ENCODE peak calls at places on chromosome 12, in seven cellular contexts. L, H, O, B, S, G and V are unnamed samples.

GRCh38 chr12:65501093-65501621 is 222.7 kb downstream of the MSRB3 start:
- DNase-seq in S (no peak), H (no peak), O (no peak), B (peak), G (peak), L (peak), V (no peak)

GRCh38 chr12:118373628-118374027 is 921 bp upstream of the TAOK3 start:
- DNase-seq in L (no peak), G (no peak), B (no peak), S (no peak), O (no peak), H (no peak), V (no peak)

GRCh38 chr12:106901276-106901675 is 54.4 kb upstream of the TMEM263 start:
- DNase-seq in B (no peak), L (no peak), G (no peak), S (no peak), H (no peak), O (no peak), V (no peak)

GRCh38 chr12:32522322-32523221 is 123.2 kb downstream of the FGD4 start:
- DNase-seq in S (no peak), H (no peak), O (no peak), B (peak), G (no peak), L (no peak), V (no peak)

GRCh38 chr12:19792028-19792427 is 352.7 kb downstream of the AEBP2 start:
- DNase-seq in O (no peak), H (no peak), L (no peak), B (no peak), G (no peak), S (no peak), V (no peak)

GRCh38 chr12:13103391-13104033 is at the start of gene GSG1:
- DNase-seq in S (no peak), O (no peak), L (no peak), B (no peak), G (no peak), H (no peak), V (no peak)

GRCh38 chr12:51622564-51622963 is 31.5 kb downstream of the SCN8A start:
- DNase-seq in O (no peak), H (no peak), B (peak), G (no peak), S (no peak), L (no peak), V (no peak)

GRCh38 chr12:110960795-110961194 is 40.4 kb upstream of the MYL2 start:
- DNase-seq in B (no peak), O (no peak), L (no peak), S (no peak), G (no peak), H (no peak), V (no peak)

GRCh38 chr12:52636189-52636588 is 15.8 kb downstream of the KRT2 start:
- DNase-seq in O (no peak), S (no peak), G (no peak), L (no peak), H (no peak), B (no peak), V (no peak)

GRCh38 chr12:7156259-7157197 is 26.4 kb downstream of the CLSTN3 start:
- DNase-seq in H (no peak), G (no peak), B (no peak), S (no peak), L (no peak), O (no peak), V (no peak)

GRCh38 chr12:12331244-12331771 is 18.7 kb downstream of the MANSC1 start:
- DNase-seq in G (no peak), L (no peak), B (no peak), O (no peak), H (no peak), S (no peak), V (no peak)

GRCh38 chr12:57767317-57767716 is 439 bp upstream of the CYP27B1 start:
- DNase-seq in L (no peak), S (no peak), O (no peak), B (no peak), H (peak), G (no peak), V (no peak)

GRCh38 chr12:57765003-57765697 is 1.7 kb downstream of the CYP27B1 start:
- DNase-seq in H (no peak), L (peak), S (no peak), O (no peak), B (no peak), G (peak), V (no peak)

GRCh38 chr12:57767876-57768275 is 998 bp upstream of the CYP27B1 start:
- DNase-seq in S (no peak), O (no peak), B (no peak), L (no peak), H (no peak), G (no peak), V (no peak)

GRCh38 chr12:57765698-57766463 is 997 bp downstream of the CYP27B1 start:
- DNase-seq in O (no peak), H (no peak), G (no peak), B (no peak), L (no peak), S (no peak), V (no peak)

DNA sequence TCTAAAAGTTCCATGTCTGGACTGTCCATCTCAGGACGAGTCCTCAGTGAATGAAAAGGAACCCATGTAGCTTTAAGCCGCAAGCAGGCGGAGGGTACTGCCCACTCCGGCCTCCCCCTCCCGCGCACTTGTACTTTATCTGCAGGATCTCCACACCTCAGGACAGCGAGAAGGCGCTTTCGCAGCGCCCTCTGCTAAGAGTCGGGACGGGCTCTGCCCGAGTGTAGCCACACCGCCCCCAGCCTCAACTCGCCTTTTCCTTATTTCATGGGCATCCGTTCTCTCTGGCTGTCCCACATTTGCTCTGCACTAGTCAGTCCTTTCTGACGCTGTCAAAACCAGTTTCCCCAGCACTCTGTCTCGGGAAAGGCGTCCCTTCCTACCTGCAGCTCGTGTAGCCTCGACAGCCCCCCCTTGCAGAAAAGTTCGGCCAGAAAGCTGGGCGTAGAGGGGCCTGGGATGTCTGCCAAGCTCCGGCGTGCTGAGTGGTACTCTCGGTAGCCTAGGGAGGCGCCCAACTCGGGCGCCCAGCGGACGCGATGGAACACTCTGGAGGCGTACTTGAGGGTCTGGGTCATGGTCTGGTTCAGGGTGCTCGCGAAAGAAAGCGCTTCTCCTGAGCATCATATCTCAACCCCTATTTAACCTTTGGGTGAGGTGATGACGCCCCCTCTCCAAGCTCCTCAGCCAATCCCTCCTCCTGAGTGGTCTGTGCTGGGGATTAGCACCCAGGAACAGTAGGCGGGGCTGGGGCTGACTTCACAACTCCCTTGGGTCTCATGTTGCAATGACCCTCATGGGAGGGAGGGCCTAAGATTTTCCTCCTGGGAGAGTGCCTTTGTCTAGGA is at the start of gene CYP27B1:
- DNase-seq in S (no peak), G (peak), O (no peak), L (peak), B (no peak), H (peak), V (no peak)
- H3K4me3 ChIP-seq in S (peak), G (peak), O (peak), L (peak), B (peak), H (peak), V (peak)

GRCh38 chr12:68291396-68292036 is 38.1 kb upstream of the IL22 start:
- DNase-seq in L (no peak), H (no peak), O (no peak), S (no peak), B (no peak), G (no peak), V (no peak)

GRCh38 chr12:68293347-68293746 is 38.8 kb downstream of the MDM1 start:
- DNase-seq in O (no peak), B (no peak), L (no peak), G (no peak), H (no peak), S (no peak), V (no peak)

GRCh38 chr12:68287106-68287505 is 33.7 kb upstream of the IL22 start:
- DNase-seq in G (no peak), O (no peak), L (no peak), B (no peak), H (no peak), S (no peak), V (no peak)

GRCh38 chr12:68292157-68292940 is 38.9 kb upstream of the IL22 start:
- DNase-seq in O (peak), G (no peak), S (no peak), B (no peak), L (no peak), H (no peak), V (no peak)

DNA sequence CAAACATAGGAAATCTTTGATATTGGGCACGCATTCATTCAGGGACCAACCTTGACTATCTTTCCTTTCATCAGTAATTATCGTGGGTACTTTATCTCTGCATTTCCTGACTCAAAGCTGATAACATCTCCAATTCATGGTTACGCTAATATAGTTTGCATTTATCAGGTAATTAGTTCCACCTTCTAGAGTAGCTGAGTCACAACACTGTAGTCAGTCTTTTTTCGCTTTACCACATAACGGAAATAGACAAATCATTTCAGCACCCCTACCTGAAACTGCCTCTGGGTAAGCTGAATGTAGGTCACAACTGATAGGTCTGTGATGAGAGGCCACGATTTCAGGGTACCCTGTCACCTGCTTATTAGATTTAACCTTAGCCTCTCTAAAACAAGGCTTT is 36.7 kb upstream of the IL22 start:
- DNase-seq in S (no peak), O (no peak), B (peak), L (no peak), H (no peak), G (no peak), V (no peak)
- H3K4me3 ChIP-seq in S (no peak), O (no peak), B (no peak), L (no peak), H (no peak), G (no peak), V (no peak)

DNA sequence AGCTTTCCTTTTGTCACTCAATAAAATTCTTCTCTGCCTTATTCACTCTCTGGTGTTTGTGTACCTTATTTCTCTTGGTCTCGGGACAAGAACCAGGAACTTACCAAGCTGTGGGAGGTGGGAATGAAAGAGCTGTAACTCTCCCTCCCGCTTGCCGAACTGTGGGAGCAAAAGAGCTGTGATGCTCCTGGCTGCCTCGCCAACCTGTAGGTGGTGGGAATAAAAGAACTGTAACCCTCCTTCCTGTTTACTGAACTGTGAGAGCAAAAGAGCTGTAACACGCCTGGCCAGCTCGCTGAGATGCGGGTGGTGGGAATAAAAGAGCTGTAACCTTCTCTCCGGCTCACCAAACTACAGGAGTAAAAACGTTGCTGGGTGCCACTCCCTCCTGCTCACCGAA is 314.1 kb upstream of the LRIG3 start:
- DNase-seq in L (no peak), S (no peak), H (no peak), B (no peak), G (no peak), O (no peak), V (no peak)
- H3K4me3 ChIP-seq in L (no peak), S (no peak), H (no peak), B (no peak), G (no peak), O (no peak), V (no peak)

DNA sequence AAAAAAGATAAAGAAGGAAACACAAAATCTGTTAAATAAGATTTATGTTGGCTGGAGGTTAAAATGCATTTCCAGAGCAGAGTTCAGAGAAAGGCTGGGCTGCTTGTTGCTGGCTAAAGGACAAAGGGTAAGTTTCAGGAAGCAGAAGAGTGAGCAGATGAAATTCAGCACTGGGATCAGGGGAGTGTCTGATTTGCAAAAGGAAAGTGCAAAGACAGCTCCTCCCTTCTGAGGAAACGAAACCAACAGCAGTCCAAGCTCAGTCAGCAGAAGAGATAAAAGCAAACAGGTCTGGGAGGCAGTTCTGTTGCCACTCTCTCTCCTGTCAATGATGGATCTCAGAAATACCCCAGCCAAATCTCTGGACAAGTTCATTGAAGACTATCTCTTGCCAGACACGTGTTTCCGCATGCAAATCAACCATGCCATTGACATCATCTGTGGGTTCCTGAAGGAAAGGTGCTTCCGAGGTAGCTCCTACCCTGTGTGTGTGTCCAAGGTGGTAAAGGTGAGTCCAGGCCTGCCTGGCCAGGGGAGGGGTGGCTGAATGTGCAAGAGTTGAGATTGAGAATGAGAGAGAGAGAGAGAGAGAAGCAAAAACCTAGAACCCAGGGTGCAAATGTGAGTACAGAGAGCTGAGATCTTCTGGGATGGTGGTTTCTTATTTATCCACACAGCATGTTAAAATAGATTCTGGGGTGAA is at the start of gene OAS1:
- DNase-seq in G (no peak), B (peak), O (peak), H (no peak), L (no peak), S (no peak), V (peak)
- H3K4me3 ChIP-seq in G (peak), B (peak), O (peak), H (no peak), L (peak), S (peak), V (peak)

GRCh38 chr12:48924617-48925217 is 575 bp downstream of the FKBP11 start:
- DNase-seq in O (peak), S (no peak), H (peak), G (peak), B (peak), L (peak), V (no peak)
- H3K4me3 ChIP-seq in O (peak), S (peak), H (peak), G (peak), B (peak), L (peak), V (peak)

DNA sequence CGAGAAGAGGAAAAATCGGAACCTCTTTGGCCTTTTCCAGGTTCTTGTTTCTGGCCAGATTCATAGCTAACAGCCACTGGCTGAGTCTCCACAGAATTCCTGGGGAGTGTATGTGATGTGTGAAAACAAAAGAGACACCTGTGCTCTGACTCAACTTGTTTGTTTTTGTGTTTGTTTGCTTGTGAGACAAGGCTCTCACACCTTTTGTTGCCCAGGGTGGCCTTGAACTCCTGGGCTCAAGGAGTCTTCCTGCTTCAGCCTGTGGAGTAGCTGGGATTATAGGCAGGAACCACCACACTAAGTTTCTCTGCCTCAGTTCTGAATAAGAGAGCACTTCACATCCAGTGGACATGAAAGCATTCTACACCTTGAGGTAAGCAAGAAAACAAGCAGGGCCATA is 22.7 kb downstream of the MFAP5 start:
- DNase-seq in B (no peak), G (no peak), L (no peak), O (no peak), S (no peak), H (no peak), V (no peak)
- H3K4me3 ChIP-seq in B (no peak), G (no peak), L (no peak), O (no peak), S (no peak), H (no peak), V (no peak)